ENCODE peak calls at places on chromosomes 11 and 22, in four cellular contexts. Z is HepG2, O is H1, V is GM12878. W is an unnamed sample.

GRCh38 chr11:9529333-9529648 is 44.2 kb upstream of the WEE1 start:
- DNase-seq in Z (no peak), O (no peak), V (no peak), W (no peak)

GRCh38 chr11:61718046-61718531 is 34.3 kb upstream of the MYRF start:
- DNase-seq in Z (no peak), O (peak; percentile 70), V (no peak), W (no peak)

GRCh38 chr11:45896392-45897068 is 10.5 kb downstream of the FREY1 start:
- DNase-seq in Z (no peak), O (peak; percentile 84), V (no peak), W (peak; percentile 76)

GRCh38 chr11:32870676-32871075 is 21.9 kb upstream of the QSER1 start:
- DNase-seq in Z (no peak), O (peak; percentile 74), V (no peak), W (no peak)

GRCh38 chr11:20011294-20011951 is 148.9 kb downstream of the DBX1 start:
- DNase-seq in Z (peak; percentile 66), O (no peak), V (no peak), W (no peak)

GRCh38 chr11:99766816-99767215 is 746.1 kb downstream of the CNTN5 start:
- DNase-seq in Z (no peak), O (no peak), V (no peak), W (no peak)

GRCh38 chr11:12818333-12819015 is 144.3 kb downstream of the TEAD1 start:
- DNase-seq in Z (no peak), O (no peak), V (no peak), W (no peak)

GRCh38 chr11:16184588-16184987 is 171.8 kb downstream of the SOX6 start:
- DNase-seq in Z (peak; percentile 94), O (no peak), V (no peak), W (no peak)

GRCh38 chr11:75105462-75105925 is 8.8 kb upstream of the OR2AT4 start:
- DNase-seq in Z (peak; percentile 21), O (no peak), V (no peak), W (peak; percentile 77)

GRCh38 chr11:11157201-11157600 is 195.8 kb downstream of the CSNK2A3 start:
- DNase-seq in Z (peak; percentile 33), O (no peak), V (no peak), W (peak; percentile 28)

GRCh38 chr22:40392618-40393017 is 22.2 kb downstream of the SGSM3 start:
- DNase-seq in Z (no peak), O (no peak), V (no peak), W (no peak)

GRCh38 chr22:24901448-24901847 is 45.0 kb downstream of the LHFPL7 start:
- DNase-seq in Z (no peak), O (no peak), V (no peak), W (no peak)

GRCh38 chr22:17705565-17706450 is 67.3 kb downstream of the BCL2L13 start:
- DNase-seq in Z (no peak), O (no peak), V (no peak), W (no peak)

GRCh38 chr11:63805844-63806415 is 7.3 kb upstream of the SPINDOC start:
- DNase-seq in Z (no peak), O (no peak), V (no peak), W (no peak)

GRCh38 chr11:118883368-118884071 is at the start of gene CXCR5:
- DNase-seq in Z (no peak), O (no peak), V (no peak), W (no peak)

GRCh38 chr11:8268530-8269461 is 5.1 kb upstream of the LMO1 start:
- DNase-seq in Z (no peak), O (peak; percentile 55), V (no peak), W (no peak)

GRCh38 chr11:17612221-17613188 is 65.4 kb downstream of the OTOG start:
- DNase-seq in Z (no peak), O (no peak), V (no peak), W (no peak)

GRCh38 chr11:133724116-133724515 is 121.2 kb downstream of the SPATA19 start:
- DNase-seq in Z (no peak), O (no peak), V (no peak), W (no peak)

GRCh38 chr11:77375114-77375513 is 73.6 kb upstream of the GDPD4 start:
- DNase-seq in Z (no peak), O (no peak), V (no peak), W (no peak)

GRCh38 chr22:29393019-29393608 is 4.7 kb upstream of the AP1B1 start:
- DNase-seq in Z (no peak), O (no peak), V (no peak), W (no peak)

GRCh38 chr11:76293189-76293631 is 86.9 kb upstream of the WNT11 start:
- DNase-seq in Z (no peak), O (no peak), V (peak; percentile 71), W (no peak)

GRCh38 chr11:68146010-68146540 is 24.9 kb upstream of the CHKA start:
- DNase-seq in Z (peak; percentile 65), O (no peak), V (no peak), W (no peak)

GRCh38 chr11:106421673-106422292 is 344.3 kb downstream of the AASDHPPT start:
- DNase-seq in Z (no peak), O (no peak), V (no peak), W (no peak)

GRCh38 chr22:42581762-42582716 is 28.3 kb downstream of the SERHL2 start:
- DNase-seq in Z (peak; percentile 41), O (peak; percentile 88), V (peak; percentile 12), W (peak; percentile 38)

GRCh38 chr11:9716275-9717039 is 52.6 kb downstream of the SWAP70 start:
- DNase-seq in Z (no peak), O (no peak), V (peak; percentile 92), W (no peak)

GRCh38 chr11:14454861-14455632 is 44.6 kb downstream of the COPB1 start:
- DNase-seq in Z (peak; percentile 9), O (peak; percentile 52), V (no peak), W (no peak)

GRCh38 chr11:14448229-14448628 is 51.4 kb downstream of the COPB1 start:
- DNase-seq in Z (no peak), O (no peak), V (no peak), W (no peak)

GRCh38 chr11:14449302-14449714 is 50.3 kb downstream of the COPB1 start:
- DNase-seq in Z (no peak), O (no peak), V (no peak), W (no peak)

GRCh38 chr11:14455648-14456430 is 43.8 kb downstream of the COPB1 start:
- DNase-seq in Z (no peak), O (no peak), V (no peak), W (no peak)

DNA sequence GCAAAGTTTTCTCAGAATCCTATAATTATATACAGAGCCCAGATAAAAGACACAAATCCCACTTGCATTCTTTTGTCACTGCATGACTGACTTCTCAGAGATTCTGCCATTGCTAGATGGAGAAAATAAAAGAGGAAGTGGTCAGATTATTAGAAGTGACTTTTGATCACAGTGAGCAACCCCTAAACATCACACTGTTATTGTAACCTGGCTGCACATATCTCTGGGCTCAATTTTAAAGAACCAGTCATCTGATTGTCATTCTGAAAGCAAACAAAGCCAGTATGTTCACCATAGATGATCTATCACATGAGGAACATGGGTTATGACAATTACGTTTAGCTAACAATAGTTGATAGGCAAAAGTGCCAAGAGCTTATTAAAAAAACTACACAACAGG is 47.8 kb downstream of the COPB1 start:
- DNase-seq in Z (no peak), O (no peak), V (no peak), W (no peak)
- TF ChIP-seq SUZ12 in Z (no peak), O (no peak), V (no peak), W (no peak)

GRCh38 chr22:31082606-31083376 is 1.7 kb downstream of the SMTN start:
- DNase-seq in Z (peak; percentile 60), O (peak; percentile 79), V (no peak), W (no peak)

GRCh38 chr22:31084811-31085492 is 3.8 kb downstream of the SMTN start:
- DNase-seq in Z (no peak), O (peak; percentile 95), V (peak; percentile 43), W (peak; percentile 65)

GRCh38 chr22:31081963-31082605 is 966 bp downstream of the SMTN start:
- DNase-seq in Z (no peak), O (no peak), V (no peak), W (no peak)

GRCh38 chr22:31083923-31084810 is 3.0 kb downstream of the SMTN start:
- DNase-seq in Z (no peak), O (no peak), V (no peak), W (no peak)

GRCh38 chr22:31083377-31083768 is 2.3 kb downstream of the SMTN start:
- DNase-seq in Z (no peak), O (no peak), V (no peak), W (no peak)
- H3K9ac ChIP-seq in Z (no peak overlapping the region), O (no peak overlapping the region), V (no peak overlapping the region), W (peak overlapping the region; percentile 97)

GRCh38 chr11:2664886-2665746 is 34.7 kb downstream of the KCNQ1OT1 start:
- DNase-seq in Z (no peak), O (peak; percentile 11), V (no peak), W (no peak)
- TF ChIP-seq SUZ12 in Z (no peak), O (no peak), V (no peak), W (no peak)

GRCh38 chr22:50070366-50070765 is 12.3 kb upstream of the TTLL8 start:
- DNase-seq in Z (no peak), O (no peak), V (no peak), W (no peak)
- H3K9ac ChIP-seq in Z (no peak overlapping the region), O (no peak overlapping the region), V (no peak overlapping the region), W (no peak overlapping the region)